ENCODE peak calls at places on chromosome 5, in five cellular contexts. V, M, E, H and O are unnamed samples.

GRCh38 chr5:140869555-140869886 is 764 bp downstream of the PCDHA11 start:
- DNase-seq in V (peak), E (no peak), H (no peak), M (no peak), O (no peak)

GRCh38 chr5:10838038-10838437 is 77.0 kb upstream of the DAP start:
- DNase-seq in M (no peak), H (no peak), V (no peak), E (no peak), O (no peak)

GRCh38 chr5:141369994-141370848 is at the start of gene PCDHGB3:
- DNase-seq in E (no peak), V (no peak), H (no peak), M (no peak), O (no peak)

GRCh38 chr5:180027449-180028089 is 44.0 kb downstream of the RNF130 start:
- DNase-seq in H (no peak), V (no peak), E (no peak), M (no peak), O (no peak)

GRCh38 chr5:95900383-95900958 is 61.2 kb downstream of the ELL2 start:
- DNase-seq in H (no peak), E (no peak), V (no peak), M (no peak), O (no peak)

GRCh38 chr5:85320495-85320894 is 935.8 kb upstream of the EDIL3 start:
- DNase-seq in H (no peak), E (no peak), M (no peak), V (no peak), O (no peak)

GRCh38 chr5:132218321-132218720 is 9.3 kb downstream of the P4HA2 start:
- DNase-seq in H (no peak), E (no peak), V (no peak), M (no peak), O (no peak)

GRCh38 chr5:74424162-74424868 is 216.2 kb downstream of the ENC1 start:
- DNase-seq in V (no peak), M (no peak), E (no peak), H (no peak), O (no peak)

GRCh38 chr5:1763548-1763911 is 36.1 kb downstream of the MRPL36 start:
- DNase-seq in M (peak), H (no peak), V (peak), E (no peak), O (peak)

GRCh38 chr5:143738415-143739401 is 73.3 kb upstream of the HMHB1 start:
- DNase-seq in H (no peak), E (no peak), V (no peak), M (no peak), O (no peak)

GRCh38 chr5:132826424-132827082 is 3.9 kb downstream of the SHROOM1 start:
- DNase-seq in V (no peak), M (no peak), E (no peak), H (no peak), O (no peak)

GRCh38 chr5:151315998-151316597 is 12.5 kb upstream of the SLC36A3 start:
- DNase-seq in V (peak), H (peak), E (peak), M (peak), O (no peak)

GRCh38 chr5:137714931-137715330 is 21.0 kb downstream of the KLHL3 start:
- DNase-seq in E (no peak), H (no peak), V (no peak), M (no peak), O (no peak)

GRCh38 chr5:112142769-112143270 is 276.3 kb downstream of the EPB41L4A start:
- DNase-seq in H (no peak), M (no peak), V (no peak), E (no peak), O (no peak)

GRCh38 chr5:167802755-167803431 is 488.6 kb upstream of the WWC1 start:
- DNase-seq in E (no peak), H (no peak), M (no peak), V (no peak), O (no peak)

GRCh38 chr5:123951204-123951977 is 439.4 kb downstream of the CSNK1G3 start:
- DNase-seq in E (no peak), V (peak), H (no peak), M (peak), O (no peak)

GRCh38 chr5:168712280-168712924 is 133.2 kb upstream of the PANK3 start:
- DNase-seq in E (no peak), V (peak), M (peak), H (no peak), O (no peak)

GRCh38 chr5:120096413-120096812 is 367.7 kb upstream of the PRR16 start:
- DNase-seq in M (no peak), V (no peak), E (no peak), H (no peak), O (no peak)

GRCh38 chr5:178589180-178590140 is 733 bp downstream of the COL23A1 start:
- DNase-seq in H (no peak), V (no peak), E (no peak), M (no peak), O (no peak)

GRCh38 chr5:135944967-135945560 is 9.7 kb downstream of the LECT2 start:
- DNase-seq in E (no peak), V (peak), M (peak), H (no peak), O (no peak)

GRCh38 chr5:170788626-170789304 is 5.2 kb downstream of the GABRP start:
- DNase-seq in M (no peak), E (no peak), V (no peak), H (no peak), O (no peak)